ENCODE peak calls at places on chromosomes 7 and 10, in four cellular contexts. M, R, Y and U are unnamed samples.

GRCh38 chr10:47340613-47341170 is 7.5 kb upstream of the RBP3 start:
- DNase-seq in R (peak), Y (peak), M (peak), U (peak)

GRCh38 chr7:80078882-80079281 is 55.7 kb upstream of the GNAI1 start:
- DNase-seq in Y (no peak), M (no peak), R (no peak), U (no peak)

GRCh38 chr10:74081918-74082317 is 68.7 kb downstream of the AP3M1 start:
- DNase-seq in R (no peak), Y (no peak), M (no peak), U (no peak)

GRCh38 chr10:10208156-10208555 is 809.5 kb upstream of the CELF2 start:
- DNase-seq in M (no peak), Y (no peak), R (no peak), U (no peak)

GRCh38 chr10:77197544-77197943 is 440.1 kb downstream of the KCNMA1 start:
- DNase-seq in R (no peak), M (no peak), Y (no peak), U (no peak)

GRCh38 chr10:125514206-125515162 is 168.5 kb downstream of the TEX36 start:
- DNase-seq in Y (no peak), M (no peak), R (no peak), U (peak)

GRCh38 chr7:106767498-106768323 is 97.4 kb upstream of the PIK3CG start:
- DNase-seq in R (no peak), Y (no peak), M (no peak), U (no peak)

GRCh38 chr7:37109853-37110252 is 338.8 kb downstream of the ELMO1 start:
- DNase-seq in R (peak), M (no peak), Y (no peak), U (peak)

GRCh38 chr7:88522771-88523316 is 216.2 kb upstream of the STEAP4 start:
- DNase-seq in Y (no peak), R (no peak), M (no peak), U (no peak)

GRCh38 chr7:129851174-129851573 is 101.6 kb downstream of the UBE2H start:
- DNase-seq in R (no peak), M (no peak), Y (no peak), U (no peak)

GRCh38 chr7:44195901-44196300 is 4.9 kb upstream of the YKT6 start:
- DNase-seq in M (no peak), Y (no peak), R (no peak), U (no peak)

GRCh38 chr10:21427804-21428481 is 97.5 kb downstream of the SKIDA1 start:
- DNase-seq in Y (no peak), M (no peak), R (peak), U (no peak)

GRCh38 chr7:139339698-139340036 is 1.5 kb upstream of the FMC1 start:
- DNase-seq in R (no peak), Y (no peak), M (no peak), U (no peak)

GRCh38 chr7:148262721-148263229 is 327.8 kb upstream of the C7orf33 start:
- DNase-seq in Y (peak), R (peak), M (peak), U (peak)

GRCh38 chr7:35785250-35785649 is 15.6 kb upstream of the SEPTIN7 start:
- DNase-seq in M (no peak), R (no peak), Y (no peak), U (no peak)

GRCh38 chr10:124093076-124093773 is at the start of gene CHST15:
- DNase-seq in R (peak), Y (no peak), M (peak), U (peak)

GRCh38 chr10:6382081-6382480 is 179.3 kb downstream of the PFKFB3 start:
- DNase-seq in R (no peak), M (no peak), Y (no peak), U (no peak)

GRCh38 chr7:65938336-65938895 is 43.6 kb downstream of the GUSB start:
- DNase-seq in M (no peak), Y (no peak), R (no peak), U (no peak)

GRCh38 chr10:54993148-54993547 is 192.1 kb upstream of the PCDH15 start:
- DNase-seq in Y (no peak), M (no peak), R (no peak), U (no peak)

GRCh38 chr7:99028261-99028971 is 115.5 kb downstream of the SMURF1 start:
- DNase-seq in Y (no peak), M (no peak), R (no peak), U (no peak)

GRCh38 chr7:27129729-27130539 is 623 bp downstream of the HOXA4 start:
- DNase-seq in M (no peak), R (peak), Y (no peak), U (no peak)

GRCh38 chr10:75402486-75403143 is 1.1 kb upstream of the ZNF503 start:
- DNase-seq in Y (no peak), M (peak), R (no peak), U (peak)

GRCh38 chr10:70193391-70193844 is 23.1 kb upstream of the SAR1A start:
- DNase-seq in Y (no peak), R (no peak), M (no peak), U (no peak)

GRCh38 chr7:157715071-157715937 is 378.5 kb downstream of the DNAJB6 start:
- DNase-seq in Y (no peak), M (no peak), R (no peak), U (no peak)

GRCh38 chr10:22593644-22594043 is 120.7 kb downstream of the PIP4K2A start:
- DNase-seq in R (no peak), M (no peak), Y (no peak), U (no peak)
- TF ChIP-seq FOXJ3 in R (no peak), M (no peak), Y (no peak), U (no peak)

DNA sequence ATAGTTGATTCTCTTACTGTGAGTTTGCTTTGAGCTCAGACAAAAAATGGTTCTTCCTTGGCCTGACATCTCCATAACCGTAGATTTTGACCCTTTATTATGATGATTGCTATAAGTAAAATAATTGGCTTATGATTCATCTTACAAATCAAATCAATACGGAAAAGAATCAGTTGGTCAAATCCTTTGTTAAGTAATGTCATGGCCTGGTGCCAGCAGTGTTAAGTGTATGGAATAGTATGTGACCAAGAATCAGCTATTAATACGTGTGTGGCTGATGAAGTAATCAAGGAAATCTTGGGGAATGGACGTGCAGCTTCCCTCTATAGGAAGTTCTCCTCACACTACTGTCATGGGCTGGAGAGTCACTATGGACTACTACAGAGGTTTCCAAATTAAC is 230.6 kb downstream of the TWIST1 start:
- DNase-seq in R (no peak), Y (no peak), M (no peak), U (no peak)
- TF ChIP-seq FOXJ3 in R (no peak), Y (no peak), M (no peak), U (no peak)

GRCh38 chr7:82375713-82376112 is 67.9 kb downstream of the CACNA2D1 start:
- DNase-seq in Y (no peak), M (no peak), R (no peak), U (no peak)

GRCh38 chr7:82376739-82377138 is 66.8 kb downstream of the CACNA2D1 start:
- DNase-seq in Y (no peak), M (no peak), R (no peak), U (no peak)

GRCh38 chr7:82373890-82374289 is 69.7 kb downstream of the CACNA2D1 start:
- DNase-seq in R (no peak), M (no peak), Y (no peak), U (no peak)

GRCh38 chr7:82375068-82375467 is 68.5 kb downstream of the CACNA2D1 start:
- DNase-seq in M (no peak), R (no peak), Y (no peak), U (no peak)
- TF ChIP-seq FOXJ3 in M (no peak), R (no peak), Y (no peak), U (no peak)

DNA sequence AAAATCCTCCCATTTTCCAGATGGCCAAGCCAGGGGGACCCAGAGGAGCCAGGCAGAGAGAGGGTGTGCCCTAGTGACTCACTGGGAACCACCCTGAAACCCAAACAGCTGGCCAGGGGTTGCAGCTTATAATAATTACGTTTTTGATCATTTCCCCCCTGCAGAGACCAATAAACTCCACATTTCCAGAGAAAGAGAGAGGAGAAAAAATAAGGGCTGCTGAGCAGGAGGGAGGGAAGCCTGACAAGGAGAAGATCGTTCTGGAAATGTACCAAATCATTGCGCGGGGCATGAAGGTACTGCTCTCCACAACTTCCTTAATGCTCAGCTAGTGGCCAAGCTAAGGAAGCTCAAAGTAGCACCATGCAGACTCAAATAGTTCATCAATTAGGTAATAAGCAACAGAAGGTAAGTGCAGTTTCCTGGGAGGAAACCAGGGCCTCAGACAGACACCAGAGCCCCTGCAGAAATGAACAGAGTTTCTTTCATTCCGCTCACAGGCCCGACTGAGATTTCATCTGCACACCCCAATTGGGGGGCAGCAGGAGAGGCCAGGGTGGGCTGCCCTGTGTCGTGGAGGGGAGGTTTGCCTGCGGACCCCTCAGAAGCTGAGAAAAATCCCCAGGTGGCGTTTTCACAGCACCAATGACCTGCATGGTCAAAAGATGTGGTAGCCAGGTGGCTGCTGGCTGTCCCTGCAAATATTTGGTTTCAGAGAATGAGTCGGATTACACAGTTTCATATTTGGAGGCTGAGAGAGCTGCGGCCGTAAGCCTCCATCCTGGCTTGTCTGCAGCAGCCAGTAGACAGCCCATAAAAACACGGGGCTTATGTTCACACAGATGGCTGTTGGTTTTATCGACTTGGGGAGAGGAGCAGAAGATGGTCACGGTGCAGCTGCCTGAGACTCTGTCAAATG is 153.2 kb upstream of the LYZL2 start:
- DNase-seq in M (no peak), Y (no peak), R (no peak), U (no peak)
- TF ChIP-seq FOXJ3 in M (no peak), Y (no peak), R (no peak), U (no peak)

DNA sequence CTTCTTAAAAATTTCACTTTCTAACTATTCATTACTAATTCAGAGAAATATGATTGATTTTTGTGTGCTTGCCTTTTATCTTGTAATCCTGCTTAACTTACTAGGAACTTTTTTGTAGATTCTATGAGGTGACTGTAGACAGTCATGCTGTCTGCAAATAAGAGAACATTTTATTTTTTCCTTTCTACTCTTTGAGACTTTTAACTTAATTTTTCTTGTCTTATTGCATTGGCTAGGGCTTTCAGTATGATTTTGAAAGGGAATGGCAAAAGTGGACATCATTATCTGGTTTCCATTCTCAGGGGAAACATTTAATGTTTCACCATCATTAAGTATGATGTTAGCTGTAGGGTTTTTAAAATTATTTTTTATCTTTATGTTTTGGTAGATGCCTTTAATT is 23.6 kb downstream of the TBC1D12 start:
- DNase-seq in R (no peak), Y (no peak), M (no peak), U (no peak)
- TF ChIP-seq FOXJ3 in R (no peak), Y (no peak), M (no peak), U (no peak)

DNA sequence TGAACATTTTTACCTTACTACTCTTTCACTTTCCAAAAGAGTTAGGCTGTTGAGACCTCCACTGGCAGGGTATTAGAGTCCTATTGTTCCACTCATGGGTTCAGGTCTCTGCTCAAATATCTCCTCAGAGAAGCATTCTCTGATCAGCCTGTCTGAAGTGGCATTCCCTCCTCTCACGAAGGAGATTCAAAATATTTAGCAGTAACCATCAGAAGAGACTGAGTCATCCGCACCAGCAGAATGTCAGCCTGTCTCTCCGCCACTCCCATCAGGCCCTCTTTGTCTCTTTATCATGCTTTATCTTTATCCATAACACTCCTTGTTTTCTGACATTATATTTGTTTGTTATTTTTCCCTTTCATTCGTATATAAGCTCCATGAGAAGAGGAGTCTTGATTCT is 79.1 kb downstream of the AASS start:
- DNase-seq in Y (no peak), R (no peak), M (no peak), U (no peak)
- TF ChIP-seq FOXJ3 in Y (no peak), R (no peak), M (no peak), U (no peak)

DNA sequence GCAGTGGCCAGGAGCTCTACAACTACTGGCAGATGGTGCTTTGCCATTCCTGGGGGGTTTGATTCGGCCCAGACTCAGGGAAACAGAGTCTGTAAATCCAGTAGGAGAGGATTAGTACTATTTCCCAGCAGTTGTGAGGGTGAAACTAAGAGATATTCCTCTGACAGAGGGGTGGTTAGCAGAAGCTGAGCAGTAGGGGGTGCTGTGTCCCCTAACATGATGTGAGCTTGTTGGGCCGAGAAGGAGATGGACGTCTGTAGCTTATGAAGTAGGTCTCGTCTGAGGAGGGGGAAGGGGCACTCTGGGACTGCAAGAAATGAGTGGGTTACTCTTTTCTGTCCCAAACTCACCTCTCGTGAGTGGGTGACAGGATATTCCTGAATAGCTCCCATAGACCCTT is 179.2 kb upstream of the MBL2 start:
- DNase-seq in M (peak), Y (no peak), R (peak), U (no peak)
- TF ChIP-seq FOXJ3 in M (no peak), Y (no peak), R (no peak), U (no peak)

GRCh38 chr10:79359816-79360498 is 12.7 kb downstream of the PPIF start:
- DNase-seq in R (no peak), Y (no peak), M (no peak), U (no peak)

GRCh38 chr10:79357180-79357579 is 9.9 kb downstream of the PPIF start:
- DNase-seq in M (no peak), R (no peak), Y (no peak), U (no peak)

GRCh38 chr10:79361721-79362397 is 14.6 kb downstream of the PPIF start:
- DNase-seq in Y (no peak), R (no peak), M (no peak), U (no peak)

GRCh38 chr10:79358811-79359210 is 11.5 kb downstream of the PPIF start:
- DNase-seq in M (no peak), R (peak), Y (no peak), U (no peak)

GRCh38 chr10:79360499-79361342 is 13.5 kb downstream of the PPIF start:
- DNase-seq in M (no peak), R (no peak), Y (no peak), U (no peak)
- TF ChIP-seq FOXJ3 in M (no peak), R (no peak), Y (no peak), U (no peak)

GRCh38 chr7:8151161-8151560 is 110.8 kb downstream of the ICA1 start:
- DNase-seq in Y (no peak), R (no peak), M (no peak), U (no peak)
- TF ChIP-seq FOXJ3 in Y (no peak), R (no peak), M (no peak), U (no peak)

GRCh38 chr10:43222296-43222695 is 44.6 kb downstream of the RASGEF1A start:
- DNase-seq in R (no peak), M (peak), Y (no peak), U (no peak)

GRCh38 chr10:43220971-43221418 is 45.9 kb downstream of the RASGEF1A start:
- DNase-seq in R (no peak), M (peak), Y (no peak), U (no peak)

GRCh38 chr10:43219848-43220247 is 47.0 kb downstream of the RASGEF1A start:
- DNase-seq in Y (no peak), M (no peak), R (no peak), U (peak)

GRCh38 chr10:43223056-43223455 is 43.8 kb downstream of the RASGEF1A start:
- DNase-seq in M (no peak), R (no peak), Y (no peak), U (no peak)

DNA sequence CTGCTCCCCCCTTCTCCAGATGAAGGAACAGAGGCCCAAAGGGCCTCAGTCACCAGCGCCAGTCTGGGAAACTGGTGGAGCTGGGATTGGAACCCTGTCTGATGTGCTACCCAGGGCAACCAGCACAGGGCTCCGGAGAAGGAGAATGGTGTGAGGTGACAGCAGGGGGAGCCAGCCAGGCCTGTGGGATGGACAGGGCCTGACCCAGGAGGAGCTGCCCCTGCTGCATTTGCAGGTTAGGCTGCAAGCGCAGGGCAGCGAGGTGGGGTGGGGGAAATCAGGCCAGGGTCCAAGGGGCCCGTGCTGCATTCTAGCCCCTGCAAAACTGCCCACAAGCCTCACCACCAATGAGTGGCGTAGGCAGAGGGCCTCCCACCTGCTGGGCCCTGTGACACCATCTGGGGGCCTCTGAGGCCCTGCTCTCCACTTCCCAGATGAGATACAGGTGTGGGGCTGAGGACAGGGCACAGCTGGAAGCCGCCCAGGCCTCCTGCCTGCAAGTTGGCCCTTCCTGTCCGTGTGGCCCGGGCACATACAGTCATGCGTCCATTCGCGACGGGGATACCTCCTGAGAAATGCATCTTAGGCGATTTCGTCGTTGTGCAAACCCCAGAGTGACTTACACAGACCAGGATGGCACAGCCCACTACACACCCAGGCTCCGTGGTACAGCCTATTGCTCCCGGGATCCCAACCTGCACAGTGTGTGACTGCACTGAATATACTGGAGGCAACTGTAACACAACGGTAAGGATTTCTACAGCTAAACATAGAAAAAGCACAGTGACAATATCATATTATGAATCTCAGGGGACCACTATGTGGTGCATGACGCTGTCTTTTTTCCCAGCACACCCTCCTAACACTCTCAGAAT is 45.2 kb downstream of the RASGEF1A start:
- DNase-seq in Y (no peak), R (peak), M (peak), U (no peak)
- TF ChIP-seq FOXJ3 in Y (no peak), R (no peak), M (no peak), U (no peak)